ENCODE peak calls at places on chromosomes 1 and 21, in six cellular contexts. P is mesendoderm, Q is H1, F is neuronal stem cell, R is IMR-90, G is H9. O is an unnamed sample.

GRCh38 chr21:15020797-15021196 is 44.0 kb downstream of the NRIP1 start:
- DNase-seq in P (no peak), Q (no peak), F (no peak), R (no peak), G (no peak), O (no peak)

GRCh38 chr1:231934797-231935196 is 308.2 kb downstream of the DISC1 start:
- DNase-seq in P (peak; percentile 49), Q (no peak), F (no peak), R (peak; percentile 64), G (no peak), O (no peak)

GRCh38 chr1:157691285-157691920 is 9.2 kb downstream of the FCRL3 start:
- DNase-seq in P (peak; percentile 79), Q (no peak), F (peak; percentile 3), R (peak; percentile 23), G (no peak), O (peak; percentile 6)

GRCh38 chr1:27350673-27351540 is 9.1 kb downstream of the SYTL1 start:
- DNase-seq in P (peak; percentile 98), Q (peak; percentile 96), F (peak; percentile 92), R (no peak), G (peak; percentile 99), O (peak; percentile 57)

GRCh38 chr1:198118136-198118535 is 38.7 kb upstream of the NEK7 start:
- DNase-seq in P (no peak), Q (no peak), F (no peak), R (peak; percentile 99), G (no peak), O (peak; percentile 59)

GRCh38 chr1:37989381-37989930 is 366 bp downstream of the SF3A3 start:
- DNase-seq in P (peak; percentile 55), Q (no peak), F (no peak), R (peak; percentile 23), G (peak; percentile 57), O (peak; percentile 53)

GRCh38 chr1:185886671-185887070 is 152.5 kb downstream of the HMCN1 start:
- DNase-seq in P (no peak), Q (no peak), F (no peak), R (no peak), G (no peak), O (no peak)

GRCh38 chr1:72435025-72435424 is 152.7 kb upstream of the NEGR1 start:
- DNase-seq in P (no peak), Q (no peak), F (no peak), R (peak; percentile 80), G (no peak), O (no peak)

GRCh38 chr1:235108876-235109275 is 19.8 kb downstream of the TOMM20 start:
- DNase-seq in P (no peak), Q (no peak), F (no peak), R (no peak), G (no peak), O (no peak)

GRCh38 chr1:101236546-101237228 is at the start of gene S1PR1:
- DNase-seq in P (peak; percentile 70), Q (peak; percentile 39), F (peak; percentile 80), R (peak; percentile 69), G (peak; percentile 82), O (peak; percentile 76)

GRCh38 chr1:66371233-66372005 is 162.5 kb upstream of the SGIP1 start:
- DNase-seq in P (peak; percentile 22), Q (no peak), F (no peak), R (peak; percentile 85), G (no peak), O (peak; percentile 82)

GRCh38 chr1:87715052-87715451 is 386.4 kb downstream of the LMO4 start:
- DNase-seq in P (no peak), Q (no peak), F (no peak), R (no peak), G (no peak), O (no peak)

GRCh38 chr1:11862890-11863289 is 4.1 kb upstream of the NPPB start:
- DNase-seq in P (no peak), Q (no peak), F (no peak), R (no peak), G (no peak), O (no peak)

GRCh38 chr1:103514920-103515503 is 10.5 kb upstream of the RNPC3 start:
- DNase-seq in P (peak; percentile 55), Q (no peak), F (peak; percentile 46), R (peak; percentile 63), G (no peak), O (peak; percentile 67)

GRCh38 chr1:200674838-200675587 is 5.3 kb upstream of the DDX59 start:
- DNase-seq in P (peak; percentile 53), Q (no peak), F (no peak), R (no peak), G (no peak), O (no peak)

GRCh38 chr1:13543927-13544556 is 30.2 kb upstream of the LRRC38 start:
- DNase-seq in P (peak; percentile 30), Q (no peak), F (peak; percentile 11), R (no peak), G (no peak), O (no peak)

GRCh38 chr1:244731651-244732050 is 78.7 kb downstream of the DESI2 start:
- DNase-seq in P (no peak), Q (no peak), F (no peak), R (no peak), G (no peak), O (no peak)

GRCh38 chr1:244735404-244735803 is 82.5 kb downstream of the DESI2 start:
- DNase-seq in P (peak; percentile 22), Q (no peak), F (no peak), R (peak; percentile 20), G (peak; percentile 58), O (no peak)

GRCh38 chr1:244730934-244731434 is 78.1 kb downstream of the DESI2 start:
- DNase-seq in P (peak; percentile 23), Q (no peak), F (peak; percentile 17), R (no peak), G (peak; percentile 56), O (peak; percentile 6)

GRCh38 chr1:244732846-244733450 is 80.0 kb downstream of the DESI2 start:
- DNase-seq in P (no peak), Q (no peak), F (no peak), R (no peak), G (no peak), O (no peak)

GRCh38 chr1:244735854-244736561 is 83.1 kb downstream of the DESI2 start:
- DNase-seq in P (no peak), Q (no peak), F (no peak), R (no peak), G (peak; percentile 56), O (no peak)
- H2BK5ac ChIP-seq in P (peak overlapping the region; percentile 67), Q (peak overlapping the region; percentile 92), F (no peak overlapping the region), R (peak overlapping the region; percentile 49), G (no peak overlapping the region), O (no peak overlapping the region)

GRCh38 chr1:99829269-99829668 is 20.9 kb upstream of the AGL start:
- DNase-seq in P (no peak), Q (no peak), F (no peak), R (no peak), G (no peak), O (no peak)

GRCh38 chr1:99825098-99825497 is 25.1 kb upstream of the AGL start:
- DNase-seq in P (no peak), Q (no peak), F (no peak), R (no peak), G (no peak), O (no peak)

GRCh38 chr1:99825702-99826101 is 24.5 kb upstream of the AGL start:
- DNase-seq in P (no peak), Q (no peak), F (no peak), R (no peak), G (no peak), O (no peak)

DNA sequence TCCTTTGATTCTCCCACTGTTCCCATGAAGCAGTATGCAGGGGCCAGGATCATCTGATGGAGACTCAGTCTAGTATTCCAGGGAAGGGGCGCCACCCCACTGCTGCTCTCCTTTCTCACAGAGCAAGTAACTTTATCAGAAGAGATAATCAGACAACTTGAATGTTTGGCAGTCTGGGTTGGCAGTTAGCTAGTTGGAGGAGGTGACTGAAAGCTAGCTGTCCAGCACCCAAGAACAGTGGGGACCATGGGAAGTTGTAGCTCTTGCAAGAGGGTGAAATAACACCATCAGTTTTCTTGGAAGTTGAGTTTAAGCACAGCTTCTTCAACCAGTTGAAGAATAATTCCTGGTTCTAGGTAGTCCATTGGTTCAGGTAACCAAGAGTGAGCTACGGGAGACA is 22.2 kb upstream of the AGL start:
- DNase-seq in P (peak; percentile 49), Q (no peak), F (no peak), R (no peak), G (no peak), O (no peak)
- H2BK15ac ChIP-seq in P (no peak overlapping the region), Q (no peak overlapping the region), F (no peak overlapping the region), R (no peak overlapping the region), G (no peak overlapping the region), O (no peak overlapping the region)

GRCh38 chr1:3610165-3610822 is 1.0 kb downstream of the MEGF6 start:
- DNase-seq in P (peak; percentile 54), Q (no peak), F (no peak), R (no peak), G (peak; percentile 47), O (no peak)

GRCh38 chr1:3611170-3612019 is at the start of gene MEGF6:
- DNase-seq in P (peak; percentile 94), Q (peak; percentile 84), F (peak; percentile 92), R (peak; percentile 8), G (peak; percentile 98), O (peak; percentile 34)

GRCh38 chr1:3609769-3610157 is 1.5 kb downstream of the MEGF6 start:
- DNase-seq in P (peak; percentile 45), Q (no peak), F (no peak), R (no peak), G (no peak), O (no peak)

GRCh38 chr1:3610823-3611169 is 512 bp downstream of the MEGF6 start:
- DNase-seq in P (peak; percentile 46), Q (no peak), F (no peak), R (no peak), G (peak; percentile 40), O (no peak)

DNA sequence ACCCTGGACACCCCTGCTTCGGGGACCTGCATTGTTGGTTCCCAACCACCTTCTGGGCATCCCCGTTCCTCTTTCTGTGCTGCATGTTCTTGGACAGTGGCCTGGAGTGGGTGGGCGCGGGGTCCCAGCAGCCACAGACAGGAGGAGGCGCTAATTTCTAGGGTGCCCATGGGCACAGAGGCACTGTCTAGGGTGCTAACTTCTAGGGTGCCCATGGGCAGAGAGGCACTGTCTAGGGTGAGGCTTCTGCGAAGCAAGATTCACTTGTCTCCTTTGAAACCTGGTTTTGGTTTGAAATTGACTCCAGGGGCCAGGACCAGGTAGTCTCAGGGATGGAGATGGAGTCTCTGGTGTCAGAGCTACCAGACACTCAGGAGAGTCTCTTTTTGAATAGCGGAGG is 815 bp upstream of the MEGF6 start:
- DNase-seq in P (no peak), Q (no peak), F (no peak), R (no peak), G (no peak), O (no peak)
- H3K4me1 ChIP-seq in P (peaks cover 13% of the 10 kb centered on the region), Q (peaks cover 22% of the 10 kb centered on the region), F (peaks cover 52% of the 10 kb centered on the region), R (peaks cover 18% of the 10 kb centered on the region), G (no peaks in the 10 kb centered on the region), O (peaks cover 28% of the 10 kb centered on the region)

DNA sequence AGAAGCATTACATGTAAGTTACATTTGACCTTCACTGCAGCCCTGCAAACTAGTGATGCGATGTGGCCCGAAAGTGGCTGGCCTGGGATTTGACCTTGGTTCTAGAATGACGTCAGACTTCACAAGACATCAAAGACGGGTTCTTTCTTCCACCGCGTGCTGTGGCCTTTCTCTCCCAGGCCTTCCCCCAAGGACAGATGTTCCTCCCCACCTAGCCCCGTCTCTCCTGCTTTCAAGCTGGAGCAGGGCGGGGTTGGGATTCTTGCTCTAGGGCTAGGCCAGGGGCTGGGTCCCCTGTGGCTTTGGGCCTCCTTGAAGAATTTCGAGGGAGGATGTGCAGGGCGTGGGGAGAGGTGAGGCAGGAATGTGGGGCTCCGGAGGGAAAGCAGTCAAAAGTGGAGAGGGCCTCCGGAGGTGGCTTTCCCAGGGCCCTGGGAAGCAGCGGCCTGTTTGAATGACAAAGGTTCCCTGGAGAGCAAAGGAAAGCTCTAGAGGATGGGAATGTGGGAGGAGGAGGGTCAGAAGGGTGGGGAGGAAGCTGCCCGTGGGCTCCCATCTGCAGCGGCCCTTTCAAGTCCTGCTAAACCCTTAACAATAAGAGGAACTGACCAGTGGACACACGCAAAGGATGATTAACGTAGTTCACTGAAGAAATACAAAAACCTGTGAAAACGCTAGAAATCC is 49.9 kb upstream of the SLC2A1 start:
- DNase-seq in P (peak; percentile 100), Q (peak; percentile 99), F (peak; percentile 95), R (no peak), G (peak; percentile 100), O (peak; percentile 33)
- H2BK5ac ChIP-seq in P (peak overlapping the region; percentile 98), Q (peak overlapping the region; percentile 100), F (peak overlapping the region; percentile 99), R (no peak overlapping the region), G (peak overlapping the region; percentile 93), O (no peak overlapping the region)

O was measured in mesenchymal stem cell.